ENCODE peak calls at places on chromosomes 11 and 22, in five cellular contexts. One of them, this sample, is unnamed.

GRCh38 chr11:31995525-31996123 is 95.2 kb upstream of the RCN1 start:
- DNase-seq in fibroblast of pulmonary artery: peak; percentile 14
- DNase-seq in neural progenitor cell: no peak
- DNase-seq in astrocyte of the spinal cord: peak; percentile 7
- DNase-seq in kidney: no peak
- DNase-seq in this sample: no peak

GRCh38 chr11:123822022-123822421 is 15.9 kb upstream of the OR6M1 start:
- DNase-seq in astrocyte of the spinal cord: no peak
- DNase-seq in kidney: no peak
- DNase-seq in neural progenitor cell: no peak
- DNase-seq in fibroblast of pulmonary artery: peak; percentile 39
- DNase-seq in this sample: no peak

GRCh38 chr11:15807827-15808226 is 548.5 kb downstream of the SOX6 start:
- DNase-seq in neural progenitor cell: no peak
- DNase-seq in astrocyte of the spinal cord: no peak
- DNase-seq in kidney: no peak
- DNase-seq in fibroblast of pulmonary artery: peak; percentile 20
- DNase-seq in this sample: no peak

GRCh38 chr22:48607901-48608650 is 1219.6 kb downstream of the BRD1 start:
- DNase-seq in kidney: no peak
- DNase-seq in astrocyte of the spinal cord: no peak
- DNase-seq in fibroblast of pulmonary artery: no peak
- DNase-seq in neural progenitor cell: no peak
- DNase-seq in this sample: no peak

GRCh38 chr11:32891657-32892354 is 805 bp upstream of the QSER1 start:
- DNase-seq in fibroblast of pulmonary artery: peak; percentile 10
- DNase-seq in kidney: no peak
- DNase-seq in neural progenitor cell: no peak
- DNase-seq in astrocyte of the spinal cord: no peak
- DNase-seq in this sample: no peak

GRCh38 chr11:17599460-17599925 is 52.4 kb downstream of the OTOG start:
- DNase-seq in astrocyte of the spinal cord: no peak
- DNase-seq in kidney: no peak
- DNase-seq in fibroblast of pulmonary artery: no peak
- DNase-seq in neural progenitor cell: no peak
- DNase-seq in this sample: no peak

GRCh38 chr11:124863137-124863825 is 2.0 kb upstream of the ROBO3 start:
- DNase-seq in astrocyte of the spinal cord: peak; percentile 8
- DNase-seq in kidney: peak; percentile 82
- DNase-seq in fibroblast of pulmonary artery: peak; percentile 38
- DNase-seq in neural progenitor cell: peak; percentile 95
- DNase-seq in this sample: peak; percentile 27

GRCh38 chr11:59857444-59858434 is 8.5 kb downstream of the TCN1 start:
- DNase-seq in astrocyte of the spinal cord: no peak
- DNase-seq in kidney: no peak
- DNase-seq in fibroblast of pulmonary artery: peak; percentile 35
- DNase-seq in neural progenitor cell: no peak
- DNase-seq in this sample: no peak

GRCh38 chr11:117823941-117824420 is 563 bp downstream of the FXYD2 start:
- DNase-seq in kidney: peak; percentile 88
- DNase-seq in astrocyte of the spinal cord: peak; percentile 18
- DNase-seq in fibroblast of pulmonary artery: peak; percentile 88
- DNase-seq in neural progenitor cell: no peak
- DNase-seq in this sample: no peak

GRCh38 chr11:121669422-121669821 is 216.7 kb upstream of the SORL1-AS1 start:
- DNase-seq in astrocyte of the spinal cord: no peak
- DNase-seq in fibroblast of pulmonary artery: no peak
- DNase-seq in neural progenitor cell: no peak
- DNase-seq in kidney: no peak
- DNase-seq in this sample: no peak

GRCh38 chr11:29321293-29322132 is 695.3 kb downstream of the KCNA4 start:
- DNase-seq in fibroblast of pulmonary artery: peak; percentile 39
- DNase-seq in kidney: no peak
- DNase-seq in neural progenitor cell: no peak
- DNase-seq in astrocyte of the spinal cord: peak; percentile 88
- DNase-seq in this sample: no peak

GRCh38 chr11:413120-414081 is 1.4 kb downstream of the SIGIRR start:
- DNase-seq in neural progenitor cell: no peak
- DNase-seq in fibroblast of pulmonary artery: no peak
- DNase-seq in kidney: peak; percentile 59
- DNase-seq in astrocyte of the spinal cord: no peak
- DNase-seq in this sample: no peak

GRCh38 chr11:59776210-59777066 is 21.3 kb downstream of the STX3 start:
- DNase-seq in fibroblast of pulmonary artery: peak; percentile 65
- DNase-seq in neural progenitor cell: no peak
- DNase-seq in astrocyte of the spinal cord: peak; percentile 68
- DNase-seq in kidney: no peak
- DNase-seq in this sample: peak; percentile 69

GRCh38 chr11:69914286-69915150 is 95.3 kb upstream of the FGF3 start:
- DNase-seq in kidney: peak; percentile 63
- DNase-seq in fibroblast of pulmonary artery: no peak
- DNase-seq in astrocyte of the spinal cord: no peak
- DNase-seq in neural progenitor cell: no peak
- DNase-seq in this sample: no peak

GRCh38 chr11:16986434-16987204 is 27.6 kb downstream of the PLEKHA7 start:
- DNase-seq in astrocyte of the spinal cord: peak; percentile 19
- DNase-seq in kidney: peak; percentile 90
- DNase-seq in fibroblast of pulmonary artery: no peak
- DNase-seq in neural progenitor cell: no peak
- DNase-seq in this sample: peak; percentile 87

GRCh38 chr11:94924074-94925031 is 49.0 kb downstream of the CWC15 start:
- DNase-seq in astrocyte of the spinal cord: no peak
- DNase-seq in kidney: no peak
- DNase-seq in neural progenitor cell: no peak
- DNase-seq in fibroblast of pulmonary artery: no peak
- DNase-seq in this sample: no peak

GRCh38 chr11:75792997-75793800 is 21.8 kb upstream of the UVRAG start:
- DNase-seq in kidney: peak; percentile 49
- DNase-seq in neural progenitor cell: no peak
- DNase-seq in astrocyte of the spinal cord: no peak
- DNase-seq in fibroblast of pulmonary artery: no peak
- DNase-seq in this sample: no peak

GRCh38 chr22:37182101-37182948 is 5.7 kb downstream of the C1QTNF6 start:
- DNase-seq in kidney: peak; percentile 61
- DNase-seq in neural progenitor cell: no peak
- DNase-seq in fibroblast of pulmonary artery: no peak
- DNase-seq in astrocyte of the spinal cord: no peak
- DNase-seq in this sample: no peak

GRCh38 chr22:31036671-31037550 is 44.2 kb upstream of the SMTN start:
- DNase-seq in fibroblast of pulmonary artery: no peak
- DNase-seq in astrocyte of the spinal cord: no peak
- DNase-seq in kidney: peak; percentile 69
- DNase-seq in neural progenitor cell: no peak
- DNase-seq in this sample: no peak

GRCh38 chr22:40611606-40612005 is 24.9 kb downstream of the MRTFA start:
- DNase-seq in kidney: no peak
- DNase-seq in neural progenitor cell: no peak
- DNase-seq in fibroblast of pulmonary artery: no peak
- DNase-seq in astrocyte of the spinal cord: no peak
- DNase-seq in this sample: no peak

GRCh38 chr11:70054020-70054419 is 24.1 kb upstream of the ANO1 start:
- DNase-seq in neural progenitor cell: no peak
- DNase-seq in astrocyte of the spinal cord: no peak
- DNase-seq in fibroblast of pulmonary artery: no peak
- DNase-seq in kidney: no peak
- DNase-seq in this sample: no peak

DNA sequence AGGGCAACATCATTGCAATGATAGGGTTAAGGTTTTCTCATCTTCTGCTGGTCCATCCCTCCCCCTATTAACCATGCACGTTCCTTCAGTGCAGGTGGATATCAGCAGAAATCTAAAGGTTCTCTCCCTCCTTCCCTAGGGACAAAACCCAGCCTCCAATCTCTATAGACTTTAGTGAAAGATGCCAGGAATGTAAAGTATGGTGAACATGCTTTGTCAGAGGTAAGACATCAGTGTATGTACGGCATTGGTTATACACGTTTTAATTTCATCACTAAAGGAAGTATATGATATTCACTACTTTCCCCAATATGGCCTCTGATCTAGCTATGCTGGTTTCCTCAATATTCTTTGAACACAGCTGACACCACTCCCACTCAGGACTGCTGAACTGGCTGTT is 81.2 kb upstream of the LDLRAD3 start:
- DNase-seq in fibroblast of pulmonary artery: no peak
- DNase-seq in kidney: no peak
- DNase-seq in astrocyte of the spinal cord: no peak
- DNase-seq in neural progenitor cell: no peak
- DNase-seq in this sample: no peak
- H3K4me3 ChIP-seq in fibroblast of pulmonary artery: no peak overlapping the region
- H3K4me3 ChIP-seq in kidney: no peak overlapping the region
- H3K4me3 ChIP-seq in astrocyte of the spinal cord: no peak overlapping the region
- H3K4me3 ChIP-seq in neural progenitor cell: no peak overlapping the region
- H3K4me3 ChIP-seq in this sample: no peak overlapping the region

DNA sequence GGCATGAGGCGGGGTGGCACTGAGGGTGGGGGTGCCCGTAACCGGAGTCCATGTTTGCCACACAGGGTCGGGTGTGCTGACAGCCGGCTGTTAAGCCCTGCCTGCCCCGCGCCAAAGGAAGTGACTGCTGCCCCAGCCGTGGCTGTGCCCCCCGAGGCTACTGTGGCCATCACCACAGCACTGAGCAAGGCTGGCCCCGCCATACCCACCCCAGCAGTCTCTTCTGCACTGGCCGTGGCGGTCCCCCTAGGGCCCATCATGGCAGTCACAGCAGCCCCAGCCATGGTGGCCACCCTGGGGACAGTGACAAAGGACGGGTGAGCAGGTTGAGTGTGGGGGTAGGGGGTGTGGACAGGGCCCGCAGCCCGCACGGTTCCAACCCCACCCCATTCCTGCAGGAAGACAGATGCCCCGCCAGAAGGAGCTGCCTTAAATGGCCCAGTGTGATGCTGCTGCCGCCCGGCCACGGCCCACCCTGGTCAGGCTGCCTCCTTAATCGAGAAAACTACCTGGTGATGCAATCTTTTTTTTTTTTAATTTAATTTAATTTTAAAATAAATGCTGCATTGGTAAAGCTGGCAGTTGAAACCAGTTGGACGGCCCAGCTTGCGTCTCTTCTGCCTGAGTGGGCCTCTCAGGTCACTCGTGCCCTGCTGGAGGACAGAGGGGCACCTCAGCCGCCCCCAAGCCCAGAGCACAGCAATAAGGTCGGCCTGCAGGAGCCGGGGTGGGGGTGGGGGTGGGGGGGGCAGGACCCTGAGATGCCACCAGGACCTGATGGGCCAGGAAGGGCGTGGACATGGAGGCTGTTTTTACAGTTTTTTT is 30.8 kb downstream of the SBF1 start:
- DNase-seq in fibroblast of pulmonary artery: no peak
- DNase-seq in neural progenitor cell: no peak
- DNase-seq in astrocyte of the spinal cord: no peak
- DNase-seq in kidney: peak; percentile 82
- DNase-seq in this sample: no peak
- TF ChIP-seq CTCF in fibroblast of pulmonary artery: no peak
- TF ChIP-seq CTCF in neural progenitor cell: no peak
- TF ChIP-seq CTCF in astrocyte of the spinal cord: no peak
- TF ChIP-seq CTCF in kidney: no peak
- TF ChIP-seq CTCF in this sample: no peak

DNA sequence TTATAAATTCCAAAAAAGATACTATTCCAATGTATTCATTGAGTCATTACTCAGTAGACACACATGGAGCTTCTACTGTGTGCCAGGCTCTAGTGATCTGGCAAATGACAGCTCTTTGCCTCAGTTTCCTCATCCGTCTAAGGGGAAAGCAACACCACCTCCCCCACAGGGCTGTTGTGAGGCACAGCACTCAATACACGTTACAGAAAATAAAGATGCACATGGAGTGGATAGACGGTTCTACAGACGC is 6.5 kb upstream of the MALAT1 start:
- DNase-seq in fibroblast of pulmonary artery: no peak
- DNase-seq in neural progenitor cell: no peak
- DNase-seq in astrocyte of the spinal cord: no peak
- DNase-seq in kidney: no peak
- DNase-seq in this sample: no peak
- H3K4me3 ChIP-seq in fibroblast of pulmonary artery: no peak overlapping the region
- H3K4me3 ChIP-seq in neural progenitor cell: no peak overlapping the region
- H3K4me3 ChIP-seq in astrocyte of the spinal cord: no peak overlapping the region
- H3K4me3 ChIP-seq in kidney: no peak overlapping the region
- H3K4me3 ChIP-seq in this sample: no peak overlapping the region

GRCh38 chr11:61828629-61829407 is 718 bp downstream of the FADS2 start:
- DNase-seq in astrocyte of the spinal cord: peak; percentile 27
- DNase-seq in kidney: peak; percentile 81
- DNase-seq in fibroblast of pulmonary artery: peak; percentile 37
- DNase-seq in neural progenitor cell: peak; percentile 78
- DNase-seq in this sample: peak; percentile 68
- TF ChIP-seq CTCF in astrocyte of the spinal cord: peak; percentile 68
- TF ChIP-seq CTCF in kidney: no peak
- TF ChIP-seq CTCF in fibroblast of pulmonary artery: peak; percentile 30
- TF ChIP-seq CTCF in neural progenitor cell: peak; percentile 60
- TF ChIP-seq CTCF in this sample: peak; percentile 49

GRCh38 chr22:41683052-41683451 is 5.6 kb downstream of the SNU13 start:
- DNase-seq in fibroblast of pulmonary artery: no peak
- DNase-seq in neural progenitor cell: no peak
- DNase-seq in astrocyte of the spinal cord: no peak
- DNase-seq in kidney: no peak
- DNase-seq in this sample: no peak
- H3K4me3 ChIP-seq in fibroblast of pulmonary artery: peak overlapping the region; percentile 80
- H3K4me3 ChIP-seq in neural progenitor cell: peak overlapping the region; percentile 54
- H3K4me3 ChIP-seq in astrocyte of the spinal cord: peak overlapping the region; percentile 77
- H3K4me3 ChIP-seq in kidney: peak overlapping the region; percentile 77
- H3K4me3 ChIP-seq in this sample: peak overlapping the region; percentile 85

DNA sequence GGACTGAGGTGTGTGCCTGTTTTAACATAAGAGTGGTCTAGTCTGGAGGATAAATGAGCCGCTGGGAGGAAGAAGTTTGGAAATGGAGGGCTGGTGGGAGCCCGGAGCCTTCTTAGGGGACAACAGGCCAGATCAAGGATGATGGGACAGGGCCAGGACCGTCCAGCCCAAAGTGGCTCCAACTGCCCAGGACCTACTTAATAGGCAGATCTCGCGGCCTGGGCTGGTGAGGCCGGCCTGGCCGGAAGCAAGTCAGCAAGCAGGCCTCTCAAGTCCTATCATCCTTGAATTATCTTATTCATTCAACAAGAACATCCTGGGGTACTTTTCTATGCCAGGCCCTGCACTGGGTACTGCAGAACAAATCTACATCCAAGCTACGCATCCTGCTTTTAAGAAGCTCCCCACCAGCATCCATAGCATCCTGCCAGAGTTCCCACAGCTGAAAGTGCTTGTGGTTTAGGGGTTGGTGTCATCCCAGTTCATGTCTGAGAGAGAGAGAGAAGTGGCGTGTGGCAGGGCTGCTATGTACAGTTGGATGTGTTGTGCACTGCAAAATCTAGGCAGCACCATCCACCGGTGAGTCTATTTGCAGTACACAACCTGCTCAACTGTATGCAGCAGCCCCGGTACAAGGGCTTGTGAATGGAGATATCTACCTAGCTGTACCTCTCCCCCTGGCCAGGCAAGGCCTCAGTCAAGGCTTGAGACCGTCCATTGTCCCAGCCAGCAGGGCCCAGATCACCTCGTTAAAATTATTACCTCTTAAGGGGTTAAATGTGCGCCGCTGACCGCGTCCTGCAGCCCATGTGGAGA is 82.1 kb downstream of the FBLN1 start:
- DNase-seq in kidney: peak; percentile 55
- DNase-seq in astrocyte of the spinal cord: no peak
- DNase-seq in neural progenitor cell: no peak
- DNase-seq in fibroblast of pulmonary artery: no peak
- DNase-seq in this sample: no peak
- TF ChIP-seq CTCF in kidney: no peak
- TF ChIP-seq CTCF in astrocyte of the spinal cord: no peak
- TF ChIP-seq CTCF in neural progenitor cell: no peak
- TF ChIP-seq CTCF in fibroblast of pulmonary artery: no peak
- TF ChIP-seq CTCF in this sample: no peak

GRCh38 chr11:2891901-2892214 is 6.3 kb upstream of the CDKN1C start:
- DNase-seq in astrocyte of the spinal cord: no peak
- DNase-seq in kidney: no peak
- DNase-seq in fibroblast of pulmonary artery: no peak
- DNase-seq in neural progenitor cell: no peak
- DNase-seq in this sample: no peak
- H3K4me3 ChIP-seq in astrocyte of the spinal cord: peak overlapping the region; percentile 42
- H3K4me3 ChIP-seq in kidney: no peak overlapping the region
- H3K4me3 ChIP-seq in fibroblast of pulmonary artery: no peak overlapping the region
- H3K4me3 ChIP-seq in neural progenitor cell: no peak overlapping the region
- H3K4me3 ChIP-seq in this sample: peak overlapping the region; percentile 41